ENCODE peak calls at places on chromosomes 11 and 22, in eight cellular contexts. U is effector memory CD4-positive, alpha-beta T cell; F is keratinocyte; M is MG63; O is thoracic aorta; B is IMR-90; Q is stomach; G is ovary. S is an unnamed sample. For H3K36me3, the result is how much of the 10 kb centered on the place peaks cover.

GRCh38 chr11:65537296-65537597 is 12.4 kb downstream of the SCYL1 start:
- DNase-seq in U (no peak), F (no peak), M (no peak), O (no peak), B (no peak), Q (no peak), G (no peak), S (no peak)

GRCh38 chr11:11977206-11977938 is 31.1 kb downstream of the DKK3 start:
- DNase-seq in U (no peak), F (no peak), M (peak), O (peak), B (peak), Q (peak), G (peak), S (peak)

GRCh38 chr11:92888701-92889100 is 80.8 kb upstream of the MTNR1B start:
- DNase-seq in U (no peak), F (no peak), M (no peak), O (no peak), B (no peak), Q (no peak), G (no peak), S (no peak)

GRCh38 chr11:130854483-130854882 is 61.8 kb downstream of the SNX19 start:
- DNase-seq in U (no peak), F (no peak), M (no peak), O (no peak), B (no peak), Q (no peak), G (no peak), S (no peak)

GRCh38 chr11:67434395-67434881 is 3.0 kb downstream of the PTPRCAP start:
- DNase-seq in U (no peak), F (no peak), M (no peak), O (no peak), B (no peak), Q (no peak), G (no peak), S (no peak)

GRCh38 chr22:20262582-20263147 is 5.5 kb downstream of the RTN4R start:
- DNase-seq in U (no peak), F (no peak), M (no peak), O (no peak), B (no peak), Q (no peak), G (no peak), S (no peak)

GRCh38 chr11:45093761-45094455 is 52.5 kb upstream of the PRDM11 start:
- DNase-seq in U (no peak), F (no peak), M (no peak), O (no peak), B (no peak), Q (peak), G (no peak), S (no peak)

GRCh38 chr11:98568011-98568410 is 452.7 kb upstream of the CNTN5 start:
- DNase-seq in U (no peak), F (no peak), M (no peak), O (no peak), B (no peak), Q (no peak), G (no peak), S (peak)

GRCh38 chr11:111585371-111585770 is 16.9 kb upstream of the SIK2 start:
- DNase-seq in U (no peak), F (no peak), M (no peak), O (no peak), B (peak), Q (no peak), G (no peak), S (peak)

GRCh38 chr11:100930185-100930778 is 199.3 kb downstream of the PGR start:
- DNase-seq in U (no peak), F (peak), M (no peak), O (no peak), B (peak), Q (no peak), G (no peak), S (peak)

GRCh38 chr11:48011125-48012050 is 31.0 kb downstream of the PTPRJ start:
- DNase-seq in U (no peak), F (no peak), M (no peak), O (no peak), B (no peak), Q (no peak), G (no peak), S (no peak)

GRCh38 chr11:31676280-31676982 is 134.7 kb downstream of the PAX6 start:
- DNase-seq in U (no peak), F (no peak), M (no peak), O (no peak), B (no peak), Q (no peak), G (no peak), S (no peak)

GRCh38 chr11:62725686-62726085 is 1.6 kb downstream of the HNRNPUL2 start:
- DNase-seq in U (no peak), F (no peak), M (no peak), O (no peak), B (no peak), Q (no peak), G (no peak), S (no peak)

GRCh38 chr11:116970485-116971292 is 127.5 kb downstream of the SIK3 start:
- DNase-seq in U (no peak), F (no peak), M (peak), O (no peak), B (peak), Q (no peak), G (no peak), S (peak)

GRCh38 chr11:61473370-61474025 is 35.1 kb upstream of the LRRC10B start:
- DNase-seq in U (no peak), F (peak), M (no peak), O (no peak), B (peak), Q (no peak), G (no peak), S (peak)

GRCh38 chr11:19789840-19790710 is 77.4 kb downstream of the NAV2 start:
- DNase-seq in U (no peak), F (no peak), M (no peak), O (no peak), B (peak), Q (no peak), G (peak), S (peak)

GRCh38 chr11:133506023-133506422 is 26.3 kb downstream of the OPCML start:
- DNase-seq in U (no peak), F (no peak), M (no peak), O (no peak), B (no peak), Q (no peak), G (no peak), S (no peak)

GRCh38 chr11:67422894-67423293 is 5.4 kb upstream of the RPS6KB2 start:
- DNase-seq in U (no peak), F (no peak), M (no peak), O (no peak), B (no peak), Q (no peak), G (no peak), S (no peak)

GRCh38 chr22:29043906-29044575 is 17.6 kb downstream of the C22orf31 start:
- DNase-seq in U (no peak), F (no peak), M (peak), O (no peak), B (peak), Q (no peak), G (no peak), S (peak)

GRCh38 chr11:15101072-15101701 is 13.5 kb upstream of the INSC start:
- DNase-seq in U (peak), F (no peak), M (peak), O (no peak), B (peak), Q (peak), G (no peak), S (peak)

GRCh38 chr11:23364076-23364475 is 503.8 kb upstream of the CCDC179 start:
- DNase-seq in U (no peak), F (no peak), M (no peak), O (no peak), B (peak), Q (no peak), G (no peak), S (no peak)

GRCh38 chr22:46754110-46754799 is 8.2 kb upstream of the TBC1D22A start:
- DNase-seq in U (no peak), F (peak), M (peak), O (peak), B (peak), Q (peak), G (peak), S (peak)

GRCh38 chr22:40691532-40691931 is 12.2 kb downstream of the MCHR1 start:
- DNase-seq in U (no peak), F (no peak), M (no peak), O (no peak), B (no peak), Q (no peak), G (no peak), S (no peak)

GRCh38 chr11:55503449-55503848 is 50.8 kb upstream of the OR4C15 start:
- DNase-seq in U (no peak), F (no peak), M (no peak), O (no peak), B (no peak), Q (no peak), G (no peak), S (no peak)

GRCh38 chr11:75815345-75815983 is 454 bp downstream of the UVRAG start:
- DNase-seq in U (peak), F (no peak), M (peak), O (no peak), B (peak), Q (peak), G (peak), S (peak)

GRCh38 chr22:37633693-37634504 is 5.6 kb upstream of the SH3BP1 start:
- DNase-seq in U (no peak), F (no peak), M (peak), O (no peak), B (peak), Q (peak), G (peak), S (peak)

GRCh38 chr11:33259869-33260268 is 2.7 kb downstream of the HIPK3 start:
- DNase-seq in U (no peak), F (no peak), M (no peak), O (no peak), B (peak), Q (no peak), G (no peak), S (no peak)

GRCh38 chr22:23888615-23889401 is 5.4 kb upstream of the MIF start:
- DNase-seq in U (no peak), F (no peak), M (peak), O (no peak), B (peak), Q (no peak), G (no peak), S (peak)

GRCh38 chr11:116873391-116873790 is 36.0 kb upstream of the APOA1 start:
- DNase-seq in U (no peak), F (no peak), M (no peak), O (no peak), B (no peak), Q (no peak), G (no peak), S (no peak)

GRCh38 chr11:64219354-64219684 is 6.7 kb downstream of the TRPT1 start:
- DNase-seq in U (no peak), F (no peak), M (no peak), O (no peak), B (no peak), Q (no peak), G (peak), S (no peak)

GRCh38 chr11:64222651-64223000 is 3.4 kb downstream of the TRPT1 start:
- DNase-seq in U (no peak), F (no peak), M (no peak), O (no peak), B (no peak), Q (no peak), G (no peak), S (no peak)

GRCh38 chr11:64219755-64220154 is 6.2 kb downstream of the TRPT1 start:
- DNase-seq in U (no peak), F (no peak), M (no peak), O (no peak), B (no peak), Q (no peak), G (no peak), S (no peak)

GRCh38 chr11:64220271-64220670 is 5.7 kb downstream of the TRPT1 start:
- DNase-seq in U (no peak), F (no peak), M (no peak), O (no peak), B (no peak), Q (no peak), G (no peak), S (no peak)

GRCh38 chr11:64220798-64221197 is 5.2 kb downstream of the TRPT1 start:
- DNase-seq in U (no peak), F (no peak), M (no peak), O (no peak), B (no peak), Q (no peak), G (peak), S (no peak)
- H3K36me3 ChIP-seq in U (under half), F (under half), M (under half), O (under half), B (under half), Q (half or more), G (under half), S (under half)

DNA sequence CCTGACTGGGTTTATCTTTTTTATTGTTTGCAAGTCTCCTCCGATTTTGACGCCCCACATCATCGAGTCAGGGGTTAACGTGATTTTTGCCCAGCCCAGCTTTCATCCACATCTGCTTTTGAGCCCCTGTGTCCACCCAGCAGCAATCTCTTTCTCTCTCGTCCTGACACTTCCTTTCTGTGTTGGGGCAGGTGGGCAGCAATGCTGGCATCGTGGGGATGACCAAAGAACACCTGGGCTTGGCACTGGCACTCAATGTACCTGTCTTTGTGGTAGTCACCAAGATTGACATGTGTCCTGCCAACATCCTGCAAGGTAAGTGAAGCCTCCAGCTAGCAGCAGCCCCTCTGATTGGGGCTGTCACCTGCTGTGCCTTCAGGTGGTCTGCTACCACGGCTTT is 15.8 kb downstream of the GTPBP1 start:
- DNase-seq in U (no peak), F (no peak), M (no peak), O (no peak), B (no peak), Q (no peak), G (no peak), S (no peak)
- H3K36me3 ChIP-seq in U (half or more), F (under half), M (half or more), O (under half), B (under half), Q (half or more), G (under half), S (under half)

GRCh38 chr22:31091106-31091975 is 10.2 kb downstream of the SMTN start:
- DNase-seq in U (no peak), F (no peak), M (no peak), O (no peak), B (no peak), Q (no peak), G (no peak), S (no peak)
- H3K36me3 ChIP-seq in U (under half), F (half or more), M (half or more), O (half or more), B (half or more), Q (half or more), G (under half), S (half or more)

GRCh38 chr11:68763181-68763721 is 11.9 kb upstream of the TESMIN start:
- DNase-seq in U (no peak), F (no peak), M (no peak), O (no peak), B (no peak), Q (no peak), G (no peak), S (no peak)

GRCh38 chr11:68766786-68767185 is 15.5 kb upstream of the TESMIN start:
- DNase-seq in U (no peak), F (no peak), M (no peak), O (no peak), B (no peak), Q (no peak), G (no peak), S (no peak)

GRCh38 chr11:68763926-68764657 is 12.8 kb upstream of the TESMIN start:
- DNase-seq in U (no peak), F (no peak), M (no peak), O (no peak), B (no peak), Q (no peak), G (no peak), S (no peak)

GRCh38 chr11:68762481-68762880 is 11.2 kb upstream of the TESMIN start:
- DNase-seq in U (no peak), F (no peak), M (no peak), O (no peak), B (no peak), Q (no peak), G (no peak), S (no peak)

GRCh38 chr11:68764746-68765145 is 13.4 kb upstream of the TESMIN start:
- DNase-seq in U (no peak), F (no peak), M (no peak), O (no peak), B (no peak), Q (no peak), G (no peak), S (no peak)
- H3K36me3 ChIP-seq in U (under half), F (under half), M (under half), O (half or more), B (under half), Q (half or more), G (under half), S (under half)

GRCh38 chr22:39519681-39520053 is 695 bp upstream of the ATF4 start:
- DNase-seq in U (no peak), F (no peak), M (peak), O (no peak), B (no peak), Q (peak), G (peak), S (peak)
- H3K36me3 ChIP-seq in U (under half), F (under half), M (half or more), O (under half), B (under half), Q (half or more), G (under half), S (under half)

DNA sequence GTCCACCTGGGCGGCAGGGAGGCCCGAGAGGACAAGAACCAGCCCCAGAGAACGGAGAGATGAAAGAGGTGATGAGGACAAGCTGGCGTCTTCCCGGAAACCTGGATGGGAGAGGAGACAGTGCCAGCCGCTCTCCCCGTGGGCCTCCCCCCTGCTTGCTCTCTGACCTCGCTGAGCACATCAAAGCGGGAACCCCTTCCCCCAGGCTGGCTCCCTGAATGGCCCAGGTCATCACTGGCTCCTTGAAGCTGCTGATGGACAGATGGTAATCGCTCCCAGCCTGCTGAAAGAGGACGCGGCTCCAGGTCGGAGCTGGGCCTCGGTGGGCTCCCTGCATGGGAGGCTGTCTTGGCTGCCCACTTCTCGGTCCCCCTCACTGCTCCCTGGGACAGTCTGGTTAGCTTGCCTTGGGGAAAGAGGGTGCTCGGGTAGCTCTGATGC is 18.4 kb downstream of the RPUSD4 start:
- DNase-seq in U (no peak), F (no peak), M (no peak), O (no peak), B (no peak), Q (no peak), G (no peak), S (no peak)
- H3K36me3 ChIP-seq in U (half or more), F (under half), M (half or more), O (under half), B (under half), Q (half or more), G (under half), S (under half)

DNA sequence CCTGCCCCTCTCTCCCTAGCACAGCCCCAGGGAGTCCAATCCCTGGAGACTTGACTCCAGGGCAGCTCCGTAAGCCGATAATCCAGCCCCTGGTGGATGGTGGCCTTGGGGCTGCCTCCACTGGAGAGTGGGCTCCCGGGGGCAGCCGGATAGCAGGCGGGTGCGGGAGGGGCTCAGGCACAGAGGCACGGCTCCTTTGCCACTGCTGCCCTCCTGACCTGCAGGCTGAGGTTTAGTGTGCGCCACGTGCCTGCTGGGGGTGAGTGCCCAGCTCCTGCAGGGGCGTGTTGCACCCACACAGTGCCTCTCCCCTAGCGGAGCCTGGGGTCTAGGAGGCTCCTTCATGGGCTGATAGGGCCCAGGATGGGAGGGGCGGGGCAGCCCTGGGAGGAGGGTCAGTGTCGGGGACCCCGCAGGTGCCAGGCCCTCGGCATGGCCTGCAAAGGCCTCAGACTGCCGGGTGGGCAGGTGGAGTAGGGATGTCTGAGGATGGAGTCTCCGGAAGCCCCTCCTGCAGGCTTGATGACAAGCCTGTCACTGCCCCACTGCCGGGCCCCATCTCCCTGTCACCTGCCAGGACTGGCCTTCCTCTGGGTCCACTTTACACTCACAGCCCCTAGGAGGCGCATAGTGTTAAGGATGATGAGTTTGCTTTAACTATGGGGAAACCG is 5.6 kb downstream of the DUSP8 start:
- DNase-seq in U (no peak), F (no peak), M (no peak), O (no peak), B (no peak), Q (no peak), G (no peak), S (no peak)
- H3K36me3 ChIP-seq in U (under half), F (under half), M (under half), O (under half), B (under half), Q (under half), G (under half), S (under half)

GRCh38 chr11:96334219-96334618 is 8.8 kb downstream of the MAML2 start:
- DNase-seq in U (no peak), F (no peak), M (no peak), O (no peak), B (no peak), Q (no peak), G (no peak), S (no peak)
- H3K36me3 ChIP-seq in U (under half), F (under half), M (under half), O (under half), B (under half), Q (under half), G (under half), S (under half)

GRCh38 chr22:21761086-21761485 is 25.5 kb upstream of the YPEL1 start:
- DNase-seq in U (no peak), F (no peak), M (no peak), O (no peak), B (peak), Q (no peak), G (no peak), S (peak)
- H3K36me3 ChIP-seq in U (under half), F (under half), M (half or more), O (under half), B (under half), Q (half or more), G (under half), S (under half)

S was measured in fibroblast of lung.